ENCODE peak calls at places on chromosomes 3 and 15, in seven cellular contexts. D is AG09309; H is tibial nerve; E is spleen; R is activated CD4-positive, alpha-beta memory T cell treated with anti-CD3 and anti-CD28 coated beads for 36 hours; L is naive thymus-derived CD8-positive, alpha-beta T cell; T is T-helper 1 cell. I is an unnamed sample.

GRCh38 chr15:82647835-82648256 is 683 bp upstream of the CPEB1 start:
- DNase-seq in D (no peak), H (no peak), E (peak; percentile 83), R (peak; percentile 46), L (peak; percentile 39), T (no peak), I (no peak)

GRCh38 chr15:91473894-91474293 is 373.8 kb downstream of the SV2B start:
- DNase-seq in D (no peak), H (no peak), E (no peak), R (no peak), L (no peak), T (no peak), I (no peak)

GRCh38 chr3:171700653-171701052 is 109.6 kb downstream of the PLD1 start:
- DNase-seq in D (no peak), H (no peak), E (no peak), R (no peak), L (no peak), T (no peak), I (no peak)

GRCh38 chr3:178087376-178087775 is 448.9 kb upstream of the KCNMB2 start:
- DNase-seq in D (no peak), H (no peak), E (no peak), R (no peak), L (no peak), T (no peak), I (no peak)

GRCh38 chr15:80997692-80998091 is 3.0 kb upstream of the TLNRD1 start:
- DNase-seq in D (no peak), H (no peak), E (no peak), R (no peak), L (no peak), T (no peak), I (no peak)

GRCh38 chr3:184486614-184487013 is 75.0 kb upstream of the EPHB3 start:
- DNase-seq in D (no peak), H (no peak), E (no peak), R (no peak), L (no peak), T (no peak), I (no peak)

GRCh38 chr3:148940983-148941382 is 50.4 kb upstream of the GYG1 start:
- DNase-seq in D (no peak), H (no peak), E (no peak), R (no peak), L (no peak), T (no peak), I (no peak)

GRCh38 chr15:74514039-74514438 is 27.0 kb upstream of the ARID3B start:
- DNase-seq in D (no peak), H (no peak), E (no peak), R (no peak), L (no peak), T (no peak), I (no peak)

GRCh38 chr3:128736598-128736997 is 10.6 kb downstream of the RAB7A start:
- DNase-seq in D (no peak), H (no peak), E (no peak), R (no peak), L (no peak), T (no peak), I (no peak)

GRCh38 chr15:63908986-63909385 is 75.2 kb upstream of the HERC1 start:
- DNase-seq in D (no peak), H (no peak), E (no peak), R (no peak), L (no peak), T (no peak), I (no peak)